ENCODE peak calls at places on chromosomes 1 and 21, in nine cellular contexts. J, Z, C, S, Q, A, Y, H and E are unnamed samples.

GRCh38 chr1:51648180-51649109 is 31.6 kb downstream of the OSBPL9 start:
- DNase-seq in J (no peak), Z (no peak), C (peak; percentile 89), S (peak; percentile 91), Q (peak; percentile 65), A (no peak), Y (no peak), H (peak; percentile 56), E (no peak)

GRCh38 chr21:29943885-29944284 is 4.1 kb upstream of the GRIK1 start:
- DNase-seq in J (no peak), Z (no peak), C (peak; percentile 2), S (peak; percentile 50), Q (no peak), A (no peak), Y (no peak), H (no peak), E (no peak)

GRCh38 chr1:78617615-78618026 is 2.6 kb upstream of the IFI44L start:
- DNase-seq in J (peak; percentile 27), Z (peak; percentile 62), C (peak; percentile 86), S (peak; percentile 91), Q (peak; percentile 76), A (peak; percentile 21), Y (peak; percentile 56), H (peak; percentile 48), E (peak; percentile 27)

GRCh38 chr1:109625176-109625575 is 5.5 kb downstream of the AMPD2 start:
- DNase-seq in J (no peak), Z (no peak), C (no peak), S (no peak), Q (no peak), A (no peak), Y (no peak), H (no peak), E (no peak)

GRCh38 chr1:32891241-32891570 is 4.9 kb downstream of the HPCA start:
- DNase-seq in J (no peak), Z (no peak), C (no peak), S (no peak), Q (no peak), A (no peak), Y (no peak), H (no peak), E (no peak)

GRCh38 chr1:200231787-200232222 is 178.0 kb downstream of the ZNF281 start:
- DNase-seq in J (no peak), Z (no peak), C (peak; percentile 27), S (peak; percentile 48), Q (no peak), A (no peak), Y (no peak), H (no peak), E (no peak)

GRCh38 chr1:222889445-222889844 is 74.6 kb downstream of the DISP1 start:
- DNase-seq in J (no peak), Z (no peak), C (no peak), S (peak; percentile 31), Q (no peak), A (no peak), Y (no peak), H (no peak), E (no peak)

GRCh38 chr1:31723828-31724359 is 20.1 kb upstream of the COL16A1 start:
- DNase-seq in J (peak; percentile 85), Z (peak; percentile 74), C (peak; percentile 77), S (peak; percentile 91), Q (no peak), A (no peak), Y (peak; percentile 98), H (peak; percentile 72), E (peak; percentile 84)

GRCh38 chr1:52348704-52349301 is 17.2 kb downstream of the CC2D1B start:
- DNase-seq in J (no peak), Z (no peak), C (peak; percentile 24), S (peak; percentile 85), Q (no peak), A (peak; percentile 68), Y (peak; percentile 28), H (no peak), E (no peak)

GRCh38 chr1:59074574-59074973 is 222.3 kb upstream of the FGGY start:
- DNase-seq in J (no peak), Z (no peak), C (no peak), S (no peak), Q (no peak), A (no peak), Y (no peak), H (no peak), E (no peak)

GRCh38 chr1:59076612-59077011 is 220.3 kb upstream of the FGGY start:
- DNase-seq in J (no peak), Z (no peak), C (peak; percentile 29), S (peak; percentile 50), Q (no peak), A (no peak), Y (no peak), H (no peak), E (no peak)

GRCh38 chr1:59072017-59072947 is 224.6 kb upstream of the FGGY start:
- DNase-seq in J (no peak), Z (no peak), C (no peak), S (no peak), Q (no peak), A (no peak), Y (no peak), H (peak; percentile 23), E (no peak)

GRCh38 chr1:59077739-59078503 is 219.0 kb upstream of the FGGY start:
- DNase-seq in J (no peak), Z (no peak), C (no peak), S (no peak), Q (no peak), A (no peak), Y (no peak), H (no peak), E (no peak)

DNA sequence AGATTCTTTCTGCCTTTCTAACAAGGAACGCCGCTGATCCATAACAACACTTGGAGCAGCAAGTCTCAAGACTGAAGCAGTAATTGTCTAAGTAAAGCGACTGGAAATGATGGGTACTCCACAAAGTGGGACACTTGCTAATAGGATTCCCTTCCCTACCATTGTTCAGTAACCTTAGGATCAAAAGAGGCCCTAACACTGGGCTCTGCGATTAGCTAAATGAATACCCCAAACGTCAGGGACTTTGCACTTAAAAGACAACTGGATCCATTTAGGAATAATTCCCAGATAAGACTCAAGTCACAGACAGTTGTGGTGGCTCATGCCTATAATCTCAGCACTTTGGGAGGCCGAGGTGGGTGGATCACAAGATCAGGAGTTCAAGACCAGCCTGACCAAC is 221.9 kb upstream of the FGGY start:
- DNase-seq in J (no peak), Z (no peak), C (no peak), S (no peak), Q (no peak), A (no peak), Y (no peak), H (no peak), E (no peak)
- TF ChIP-seq CTCF in J (no peak), Z (no peak), C (no peak), S (no peak), Q (no peak), A (no peak), Y (no peak), H (no peak), E (no peak)

GRCh38 chr1:112955678-112956502 is at the start of gene SLC16A1:
- DNase-seq in J (peak; percentile 81), Z (peak; percentile 88), C (peak; percentile 87), S (peak; percentile 98), Q (peak; percentile 90), A (peak; percentile 94), Y (peak; percentile 95), H (peak; percentile 94), E (peak; percentile 90)
- TF ChIP-seq CTCF in J (no peak), Z (no peak), C (no peak), S (peak; percentile 13), Q (peak; percentile 45), A (no peak), Y (no peak), H (no peak), E (peak; percentile 44)

DNA sequence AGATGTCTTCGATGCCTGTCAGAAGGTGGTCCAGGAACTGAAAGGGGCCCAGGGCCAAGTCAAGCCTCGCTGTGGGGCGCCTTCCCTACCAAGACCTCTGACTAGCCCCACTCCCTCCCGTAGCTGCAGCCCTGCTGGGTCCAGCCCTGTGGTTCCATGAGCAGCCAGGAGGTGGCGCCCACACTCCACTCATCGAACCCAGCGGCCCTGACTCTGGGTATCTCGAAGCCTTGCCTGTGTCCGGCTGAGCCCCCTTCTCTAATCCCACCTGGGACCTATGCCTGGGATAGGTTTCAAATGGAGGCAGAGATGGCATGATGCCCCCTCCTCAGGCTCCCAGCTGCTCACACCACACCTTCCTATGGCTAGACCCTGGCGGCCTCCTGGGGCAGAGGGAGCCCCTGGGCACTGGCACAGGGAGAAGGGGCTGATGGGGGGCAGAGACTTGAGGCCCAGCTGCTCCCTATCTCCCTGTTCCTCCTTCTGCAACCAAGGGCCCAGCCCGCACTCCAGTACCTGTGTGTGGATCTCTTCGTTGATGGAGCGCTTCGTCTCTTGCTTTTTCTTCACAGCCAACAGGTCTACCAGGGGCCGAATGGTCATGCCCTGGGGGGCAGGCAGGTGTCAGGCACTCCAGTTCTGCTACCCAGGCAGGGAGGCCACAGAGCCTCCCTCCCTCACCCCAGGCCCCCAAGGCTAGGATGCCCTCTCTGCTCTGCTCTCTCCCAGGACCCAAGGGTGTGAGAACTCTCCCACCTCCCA is 52.0 kb downstream of the SLC9A1 start:
- DNase-seq in J (peak; percentile 89), Z (peak; percentile 84), C (peak; percentile 50), S (peak; percentile 83), Q (no peak), A (peak; percentile 97), Y (peak; percentile 95), H (peak; percentile 82), E (peak; percentile 97)
- TF ChIP-seq CTCF in J (peak; percentile 99), Z (no peak), C (peak; percentile 87), S (peak; percentile 94), Q (peak; percentile 97), A (peak; percentile 97), Y (peak; percentile 97), H (peak; percentile 97), E (peak; percentile 93)

GRCh38 chr1:15507278-15507677 is 16.7 kb downstream of the CASP9 start:
- DNase-seq in J (no peak), Z (no peak), C (no peak), S (no peak), Q (no peak), A (no peak), Y (no peak), H (no peak), E (no peak)
- TF ChIP-seq CTCF in J (no peak), Z (no peak), C (no peak), S (no peak), Q (no peak), A (no peak), Y (no peak), H (no peak), E (no peak)

GRCh38 chr1:24926596-24927249 is 3.4 kb downstream of the RUNX3 start:
- DNase-seq in J (no peak), Z (no peak), C (no peak), S (peak; percentile 33), Q (no peak), A (no peak), Y (peak; percentile 38), H (no peak), E (no peak)
- TF ChIP-seq CTCF in J (no peak), Z (no peak), C (no peak), S (no peak), Q (no peak), A (no peak), Y (no peak), H (no peak), E (no peak)

GRCh38 chr1:44316231-44316759 is 38.8 kb downstream of the ERI3 start:
- DNase-seq in J (no peak), Z (no peak), C (no peak), S (no peak), Q (no peak), A (no peak), Y (no peak), H (no peak), E (no peak)
- TF ChIP-seq CTCF in J (no peak), Z (no peak), C (no peak), S (no peak), Q (no peak), A (no peak), Y (no peak), H (no peak), E (no peak)